ENCODE peak calls at places on chromosomes 12 and 14, in eight cellular contexts. One of them, this sample, is unnamed.
A peak's percentile ranks its signal among the peaks of the same experiment; 100 is the strongest.

GRCh38 chr12:7079826-7080125 is 12.5 kb downstream of the C1R start:
- DNase-seq in kidney epithelial cell: peak; percentile 42
- DNase-seq in dorsolateral prefrontal cortex: no peak
- DNase-seq in IMR-90: peak; percentile 76
- DNase-seq in brain microvascular endothelial cell: peak; percentile 64
- DNase-seq in lower lobe of right lung: no peak
- DNase-seq in HL-60: no peak
- DNase-seq in tibial nerve: no peak
- DNase-seq in this sample: no peak

GRCh38 chr14:72178517-72178916 is 246.3 kb downstream of the RGS6 start:
- DNase-seq in dorsolateral prefrontal cortex: no peak
- DNase-seq in tibial nerve: no peak
- DNase-seq in HL-60: no peak
- DNase-seq in kidney epithelial cell: no peak
- DNase-seq in lower lobe of right lung: no peak
- DNase-seq in IMR-90: no peak
- DNase-seq in brain microvascular endothelial cell: no peak
- DNase-seq in this sample: no peak

GRCh38 chr12:98736352-98737326 is 91.5 kb downstream of the APAF1 start:
- DNase-seq in brain microvascular endothelial cell: no peak
- DNase-seq in dorsolateral prefrontal cortex: no peak
- DNase-seq in tibial nerve: no peak
- DNase-seq in IMR-90: peak; percentile 57
- DNase-seq in HL-60: no peak
- DNase-seq in kidney epithelial cell: no peak
- DNase-seq in lower lobe of right lung: no peak
- DNase-seq in this sample: no peak

GRCh38 chr14:73058923-73059311 is 583 bp downstream of the RBM25 start:
- DNase-seq in kidney epithelial cell: no peak
- DNase-seq in dorsolateral prefrontal cortex: peak; percentile 31
- DNase-seq in HL-60: peak; percentile 49
- DNase-seq in lower lobe of right lung: peak; percentile 50
- DNase-seq in IMR-90: peak; percentile 14
- DNase-seq in tibial nerve: no peak
- DNase-seq in brain microvascular endothelial cell: peak; percentile 7
- DNase-seq in this sample: no peak

GRCh38 chr12:103169-103981 is 36.8 kb downstream of the IQSEC3 start:
- DNase-seq in brain microvascular endothelial cell: no peak
- DNase-seq in tibial nerve: no peak
- DNase-seq in HL-60: no peak
- DNase-seq in kidney epithelial cell: no peak
- DNase-seq in dorsolateral prefrontal cortex: no peak
- DNase-seq in lower lobe of right lung: no peak
- DNase-seq in IMR-90: no peak
- DNase-seq in this sample: no peak

GRCh38 chr14:99529899-99530298 is 48.7 kb downstream of the CCNK start:
- DNase-seq in HL-60: no peak
- DNase-seq in lower lobe of right lung: no peak
- DNase-seq in IMR-90: peak; percentile 45
- DNase-seq in brain microvascular endothelial cell: no peak
- DNase-seq in tibial nerve: no peak
- DNase-seq in dorsolateral prefrontal cortex: no peak
- DNase-seq in kidney epithelial cell: no peak
- DNase-seq in this sample: no peak

GRCh38 chr12:120742207-120742536 is 16.5 kb downstream of the ACADS start:
- DNase-seq in IMR-90: no peak
- DNase-seq in kidney epithelial cell: no peak
- DNase-seq in brain microvascular endothelial cell: no peak
- DNase-seq in tibial nerve: no peak
- DNase-seq in dorsolateral prefrontal cortex: no peak
- DNase-seq in HL-60: no peak
- DNase-seq in lower lobe of right lung: no peak
- DNase-seq in this sample: no peak

GRCh38 chr12:28415755-28416154 is 225.5 kb downstream of the CCDC91 start:
- DNase-seq in kidney epithelial cell: peak; percentile 65
- DNase-seq in tibial nerve: no peak
- DNase-seq in brain microvascular endothelial cell: peak; percentile 40
- DNase-seq in dorsolateral prefrontal cortex: no peak
- DNase-seq in lower lobe of right lung: no peak
- DNase-seq in HL-60: no peak
- DNase-seq in IMR-90: peak; percentile 85
- DNase-seq in this sample: no peak

GRCh38 chr12:103798586-103798985 is 42.4 kb downstream of the NT5DC3 start:
- DNase-seq in brain microvascular endothelial cell: no peak
- DNase-seq in IMR-90: no peak
- DNase-seq in kidney epithelial cell: no peak
- DNase-seq in dorsolateral prefrontal cortex: no peak
- DNase-seq in lower lobe of right lung: no peak
- DNase-seq in HL-60: no peak
- DNase-seq in tibial nerve: no peak
- DNase-seq in this sample: no peak

GRCh38 chr12:102680296-102680695 is 199.9 kb upstream of the IGF1 start:
- DNase-seq in tibial nerve: no peak
- DNase-seq in brain microvascular endothelial cell: no peak
- DNase-seq in IMR-90: no peak
- DNase-seq in HL-60: no peak
- DNase-seq in kidney epithelial cell: no peak
- DNase-seq in dorsolateral prefrontal cortex: no peak
- DNase-seq in lower lobe of right lung: no peak
- DNase-seq in this sample: no peak

GRCh38 chr12:119225454-119225853 is 46.7 kb downstream of the HSPB8 start:
- DNase-seq in HL-60: no peak
- DNase-seq in brain microvascular endothelial cell: no peak
- DNase-seq in kidney epithelial cell: no peak
- DNase-seq in dorsolateral prefrontal cortex: no peak
- DNase-seq in tibial nerve: no peak
- DNase-seq in lower lobe of right lung: no peak
- DNase-seq in IMR-90: no peak
- DNase-seq in this sample: no peak

GRCh38 chr12:130685850-130686249 is 30.2 kb downstream of the RIMBP2 start:
- DNase-seq in kidney epithelial cell: no peak
- DNase-seq in lower lobe of right lung: no peak
- DNase-seq in brain microvascular endothelial cell: no peak
- DNase-seq in IMR-90: no peak
- DNase-seq in dorsolateral prefrontal cortex: no peak
- DNase-seq in HL-60: no peak
- DNase-seq in tibial nerve: no peak
- DNase-seq in this sample: no peak

GRCh38 chr14:82872494-82872893 is 1338.8 kb upstream of the SEL1L start:
- DNase-seq in kidney epithelial cell: no peak
- DNase-seq in dorsolateral prefrontal cortex: no peak
- DNase-seq in HL-60: no peak
- DNase-seq in IMR-90: no peak
- DNase-seq in tibial nerve: no peak
- DNase-seq in brain microvascular endothelial cell: no peak
- DNase-seq in lower lobe of right lung: no peak
- DNase-seq in this sample: no peak

GRCh38 chr14:102498005-102498677 is 11.4 kb downstream of the ANKRD9 start:
- DNase-seq in kidney epithelial cell: no peak
- DNase-seq in HL-60: no peak
- DNase-seq in tibial nerve: no peak
- DNase-seq in brain microvascular endothelial cell: no peak
- DNase-seq in dorsolateral prefrontal cortex: no peak
- DNase-seq in IMR-90: no peak
- DNase-seq in lower lobe of right lung: no peak
- DNase-seq in this sample: no peak
- TF ChIP-seq CTCF in kidney epithelial cell: peak; percentile 21
- TF ChIP-seq CTCF in HL-60: no peak
- TF ChIP-seq CTCF in tibial nerve: no peak
- TF ChIP-seq CTCF in brain microvascular endothelial cell: peak; percentile 47
- TF ChIP-seq CTCF in dorsolateral prefrontal cortex: peak; percentile 36
- TF ChIP-seq CTCF in IMR-90: no peak
- TF ChIP-seq CTCF in lower lobe of right lung: no peak
- TF ChIP-seq CTCF in this sample: peak; percentile 52

GRCh38 chr12:113826805-113827204 is 139.3 kb downstream of the RBM19 start:
- DNase-seq in IMR-90: no peak
- DNase-seq in kidney epithelial cell: no peak
- DNase-seq in dorsolateral prefrontal cortex: no peak
- DNase-seq in lower lobe of right lung: no peak
- DNase-seq in brain microvascular endothelial cell: no peak
- DNase-seq in HL-60: no peak
- DNase-seq in tibial nerve: no peak
- DNase-seq in this sample: no peak

GRCh38 chr12:113822986-113823385 is 143.1 kb downstream of the RBM19 start:
- DNase-seq in dorsolateral prefrontal cortex: no peak
- DNase-seq in tibial nerve: no peak
- DNase-seq in lower lobe of right lung: no peak
- DNase-seq in IMR-90: no peak
- DNase-seq in kidney epithelial cell: no peak
- DNase-seq in brain microvascular endothelial cell: no peak
- DNase-seq in HL-60: no peak
- DNase-seq in this sample: no peak

GRCh38 chr12:113823816-113824215 is 142.3 kb downstream of the RBM19 start:
- DNase-seq in brain microvascular endothelial cell: no peak
- DNase-seq in IMR-90: no peak
- DNase-seq in kidney epithelial cell: no peak
- DNase-seq in HL-60: no peak
- DNase-seq in tibial nerve: no peak
- DNase-seq in dorsolateral prefrontal cortex: no peak
- DNase-seq in lower lobe of right lung: no peak
- DNase-seq in this sample: no peak

GRCh38 chr12:113829212-113829611 is 136.9 kb downstream of the RBM19 start:
- DNase-seq in tibial nerve: no peak
- DNase-seq in kidney epithelial cell: no peak
- DNase-seq in HL-60: no peak
- DNase-seq in dorsolateral prefrontal cortex: no peak
- DNase-seq in lower lobe of right lung: no peak
- DNase-seq in IMR-90: no peak
- DNase-seq in brain microvascular endothelial cell: no peak
- DNase-seq in this sample: no peak

DNA sequence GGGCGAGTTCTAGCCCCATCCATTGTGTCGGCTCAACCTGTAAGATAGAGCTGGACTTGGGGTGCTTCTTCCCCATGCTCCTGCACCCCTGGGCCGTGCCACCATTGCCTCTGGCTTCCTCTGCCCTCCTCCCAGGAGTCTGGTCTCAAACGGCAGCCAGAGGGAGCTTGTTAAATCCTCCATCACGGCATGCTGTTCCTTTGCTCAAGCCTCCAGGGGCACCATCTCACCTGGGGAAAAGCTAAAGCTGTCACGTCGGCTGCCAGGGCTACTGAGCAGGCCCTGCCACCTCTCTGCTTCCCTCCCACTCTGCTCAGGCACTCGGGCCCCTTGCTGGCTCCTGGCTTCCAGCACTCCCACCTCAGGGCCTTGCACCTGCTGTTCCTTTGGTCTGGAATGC is 140.4 kb downstream of the RBM19 start:
- DNase-seq in lower lobe of right lung: no peak
- DNase-seq in HL-60: no peak
- DNase-seq in IMR-90: no peak
- DNase-seq in tibial nerve: no peak
- DNase-seq in brain microvascular endothelial cell: no peak
- DNase-seq in dorsolateral prefrontal cortex: no peak
- DNase-seq in kidney epithelial cell: no peak
- DNase-seq in this sample: no peak
- TF ChIP-seq CTCF in lower lobe of right lung: no peak
- TF ChIP-seq CTCF in HL-60: no peak
- TF ChIP-seq CTCF in IMR-90: no peak
- TF ChIP-seq CTCF in tibial nerve: no peak
- TF ChIP-seq CTCF in brain microvascular endothelial cell: no peak
- TF ChIP-seq CTCF in dorsolateral prefrontal cortex: no peak
- TF ChIP-seq CTCF in kidney epithelial cell: no peak
- TF ChIP-seq CTCF in this sample: no peak

GRCh38 chr14:68084256-68084655 is 264.7 kb downstream of the RAD51B start:
- DNase-seq in HL-60: no peak
- DNase-seq in kidney epithelial cell: no peak
- DNase-seq in brain microvascular endothelial cell: peak; percentile 16
- DNase-seq in lower lobe of right lung: no peak
- DNase-seq in IMR-90: peak; percentile 45
- DNase-seq in dorsolateral prefrontal cortex: no peak
- DNase-seq in tibial nerve: no peak
- DNase-seq in this sample: no peak
- TF ChIP-seq CTCF in HL-60: no peak
- TF ChIP-seq CTCF in kidney epithelial cell: peak; percentile 46
- TF ChIP-seq CTCF in brain microvascular endothelial cell: peak; percentile 55
- TF ChIP-seq CTCF in lower lobe of right lung: peak; percentile 22
- TF ChIP-seq CTCF in IMR-90: peak; percentile 42
- TF ChIP-seq CTCF in dorsolateral prefrontal cortex: no peak
- TF ChIP-seq CTCF in tibial nerve: no peak
- TF ChIP-seq CTCF in this sample: peak; percentile 68

GRCh38 chr14:93348292-93348691 is 1.3 kb downstream of the COX8C start:
- DNase-seq in dorsolateral prefrontal cortex: no peak
- DNase-seq in IMR-90: no peak
- DNase-seq in HL-60: no peak
- DNase-seq in brain microvascular endothelial cell: no peak
- DNase-seq in kidney epithelial cell: no peak
- DNase-seq in tibial nerve: no peak
- DNase-seq in lower lobe of right lung: no peak
- DNase-seq in this sample: no peak

GRCh38 chr14:93343797-93344196 is 3.2 kb upstream of the COX8C start:
- DNase-seq in HL-60: no peak
- DNase-seq in brain microvascular endothelial cell: no peak
- DNase-seq in tibial nerve: no peak
- DNase-seq in lower lobe of right lung: no peak
- DNase-seq in kidney epithelial cell: no peak
- DNase-seq in IMR-90: no peak
- DNase-seq in dorsolateral prefrontal cortex: no peak
- DNase-seq in this sample: no peak

GRCh38 chr14:93343266-93343665 is 3.7 kb upstream of the COX8C start:
- DNase-seq in dorsolateral prefrontal cortex: no peak
- DNase-seq in brain microvascular endothelial cell: no peak
- DNase-seq in HL-60: peak; percentile 70
- DNase-seq in IMR-90: no peak
- DNase-seq in kidney epithelial cell: no peak
- DNase-seq in tibial nerve: no peak
- DNase-seq in lower lobe of right lung: no peak
- DNase-seq in this sample: no peak

GRCh38 chr14:93347850-93348249 is 868 bp downstream of the COX8C start:
- DNase-seq in brain microvascular endothelial cell: no peak
- DNase-seq in HL-60: no peak
- DNase-seq in tibial nerve: no peak
- DNase-seq in kidney epithelial cell: no peak
- DNase-seq in IMR-90: no peak
- DNase-seq in lower lobe of right lung: no peak
- DNase-seq in dorsolateral prefrontal cortex: no peak
- DNase-seq in this sample: no peak

DNA sequence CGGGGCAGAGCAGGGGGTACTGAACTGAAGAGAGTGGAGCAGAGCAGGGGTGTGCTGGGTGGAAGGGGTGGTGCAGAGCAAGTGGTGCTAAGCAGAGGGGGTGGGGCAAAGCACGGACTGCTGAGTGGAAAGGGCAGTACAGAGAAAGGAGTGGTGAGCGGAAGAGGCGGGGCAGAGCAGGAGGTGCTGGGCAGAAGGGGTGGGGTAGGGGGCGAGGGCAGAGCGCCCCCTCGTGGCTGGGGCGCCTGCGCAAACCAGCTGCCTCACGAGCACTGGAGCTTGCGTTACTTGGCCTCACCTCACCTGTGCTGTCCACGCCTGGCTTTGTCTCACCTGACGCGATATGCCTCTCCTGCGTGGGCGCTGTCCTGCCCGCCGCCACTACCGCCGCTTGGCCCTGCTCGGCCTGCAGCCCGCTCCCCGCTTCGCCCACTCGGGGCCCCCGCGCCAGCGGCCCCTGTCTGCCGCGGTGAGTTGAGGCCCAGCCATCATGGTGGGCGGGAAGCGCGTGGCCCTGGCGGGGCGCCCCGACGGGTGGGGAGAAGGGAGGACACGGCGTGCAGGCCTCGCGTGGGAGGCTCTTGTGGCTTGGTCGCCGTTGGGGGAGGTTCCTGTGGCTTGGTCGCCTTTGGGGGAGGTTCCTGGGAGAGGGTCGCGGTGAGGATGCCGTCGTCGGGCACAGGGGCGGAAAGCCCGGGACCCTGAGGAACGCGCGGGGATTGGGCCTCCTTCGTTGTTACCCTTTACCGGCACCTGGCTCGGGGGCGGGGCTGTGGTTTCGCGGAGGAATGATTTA is at the start of gene COX8C:
- DNase-seq in HL-60: no peak
- DNase-seq in tibial nerve: no peak
- DNase-seq in dorsolateral prefrontal cortex: no peak
- DNase-seq in lower lobe of right lung: no peak
- DNase-seq in IMR-90: no peak
- DNase-seq in kidney epithelial cell: no peak
- DNase-seq in brain microvascular endothelial cell: no peak
- DNase-seq in this sample: no peak
- TF ChIP-seq CTCF in HL-60: no peak
- TF ChIP-seq CTCF in tibial nerve: no peak
- TF ChIP-seq CTCF in dorsolateral prefrontal cortex: no peak
- TF ChIP-seq CTCF in lower lobe of right lung: no peak
- TF ChIP-seq CTCF in IMR-90: no peak
- TF ChIP-seq CTCF in kidney epithelial cell: no peak
- TF ChIP-seq CTCF in brain microvascular endothelial cell: no peak
- TF ChIP-seq CTCF in this sample: no peak